ENCODE peak calls at places on chromosomes 7 and 10, in six cellular contexts. F is endothelial cell of umbilical vein, H is prostate gland, U is transverse colon, A is coronary artery, E is kidney epithelial cell. C is an unnamed sample.

GRCh38 chr7:129160161-129160911 is 15.8 kb downstream of the TSPAN33 start:
- DNase-seq in A (no peak), H (no peak), U (no peak), F (no peak), E (no peak), C (no peak)

GRCh38 chr7:139060838-139061237 is 25.0 kb upstream of the ZC3HAV1L start:
- DNase-seq in U (no peak), F (peak; percentile 24), A (no peak), E (no peak), H (no peak), C (no peak)

GRCh38 chr10:132509506-132510173 is 27.9 kb upstream of the INPP5A start:
- DNase-seq in A (peak; percentile 74), H (no peak), F (no peak), U (no peak), E (no peak), C (no peak)

GRCh38 chr7:158016171-158017087 is 571.2 kb downstream of the PTPRN2 start:
- DNase-seq in H (no peak), A (peak; percentile 62), U (no peak), F (no peak), E (no peak), C (no peak)

GRCh38 chr7:18068745-18069144 is 41.1 kb upstream of the PRPS1L1 start:
- DNase-seq in H (no peak), U (no peak), A (no peak), E (no peak), F (no peak), C (no peak)

GRCh38 chr7:150406565-150407421 is 27.7 kb downstream of the ZNF775 start:
- DNase-seq in E (no peak), U (peak; percentile 47), A (no peak), F (peak; percentile 13), H (peak; percentile 29), C (no peak)

GRCh38 chr10:70567603-70568002 is 34.9 kb downstream of the PRF1 start:
- DNase-seq in H (no peak), A (no peak), F (no peak), E (no peak), U (no peak), C (no peak)

GRCh38 chr7:136964347-136964746 is 95.9 kb downstream of the CHRM2 start:
- DNase-seq in A (no peak), U (no peak), E (no peak), H (no peak), F (peak; percentile 2), C (no peak)

GRCh38 chr7:100247152-100247757 is 27.5 kb downstream of the PVRIG start:
- DNase-seq in H (peak; percentile 80), F (peak; percentile 3), A (no peak), U (no peak), E (peak; percentile 73), C (peak; percentile 17)

GRCh38 chr7:105926131-105926530 is 36.9 kb upstream of the CDHR3 start:
- DNase-seq in U (no peak), E (no peak), H (no peak), A (no peak), F (no peak), C (no peak)

GRCh38 chr10:60976687-60977086 is 32.7 kb upstream of the RHOBTB1 start:
- DNase-seq in H (no peak), E (no peak), F (no peak), A (no peak), U (no peak), C (no peak)

GRCh38 chr10:117496616-117497028 is 45.9 kb upstream of the EMX2 start:
- DNase-seq in E (peak; percentile 48), F (peak; percentile 85), H (peak; percentile 67), U (peak; percentile 81), A (peak; percentile 78), C (peak; percentile 40)

GRCh38 chr10:104472957-104473745 is 119.5 kb downstream of the CFAP58 start:
- DNase-seq in F (no peak), U (no peak), H (peak; percentile 30), E (no peak), A (no peak), C (peak; percentile 50)

GRCh38 chr10:104478380-104478779 is 124.7 kb downstream of the CFAP58 start:
- DNase-seq in A (no peak), E (no peak), F (no peak), U (no peak), H (no peak), C (no peak)

GRCh38 chr10:104472505-104472904 is 118.9 kb downstream of the CFAP58 start:
- DNase-seq in F (no peak), U (no peak), A (no peak), E (peak; percentile 25), H (no peak), C (peak; percentile 12)
- TF ChIP-seq CTCF in F (no peak), U (no peak), A (no peak), E (no peak), H (no peak), C (no peak)

GRCh38 chr10:30346135-30346534 is 2.9 kb downstream of the MTPAP start:
- DNase-seq in F (no peak), H (no peak), A (no peak), U (no peak), E (no peak), C (no peak)
- H3K4me3 ChIP-seq in F (no peak overlapping the region), H (no peak overlapping the region), A (no peak overlapping the region), U (no peak overlapping the region), E (no peak overlapping the region), C (no peak overlapping the region)

DNA sequence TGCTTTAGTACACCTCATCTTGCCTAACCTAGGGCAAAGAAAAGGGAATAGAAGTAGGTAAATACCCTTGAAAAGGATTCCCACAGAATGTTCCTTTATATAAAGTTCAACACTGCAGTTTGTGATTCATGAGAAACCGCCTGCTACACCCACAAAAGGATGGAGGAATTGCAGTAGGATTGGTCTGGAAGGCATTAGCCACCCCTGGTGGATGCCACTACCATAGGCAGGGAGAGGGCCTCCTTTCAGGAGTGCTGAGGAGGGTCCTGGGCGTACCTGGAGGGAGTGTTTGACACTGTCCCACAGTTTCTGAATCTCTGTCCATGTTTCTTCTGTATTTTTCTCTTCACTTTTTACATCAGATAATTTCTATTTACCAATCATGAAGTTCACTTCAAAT is 221.8 kb upstream of the TMEM72 start:
- DNase-seq in A (no peak), F (no peak), E (no peak), H (no peak), U (no peak), C (no peak)
- TF ChIP-seq CTCF in A (no peak), F (no peak), E (peak; percentile 18), H (no peak), U (no peak), C (peak; percentile 54)

GRCh38 chr10:48598936-48599829 is 5.7 kb downstream of the ARHGAP22 start:
- DNase-seq in A (peak; percentile 66), E (no peak), F (no peak), H (no peak), U (no peak), C (no peak)
- H3K4me3 ChIP-seq in A (no peak overlapping the region), E (no peak overlapping the region), F (no peak overlapping the region), H (no peak overlapping the region), U (no peak overlapping the region), C (no peak overlapping the region)

DNA sequence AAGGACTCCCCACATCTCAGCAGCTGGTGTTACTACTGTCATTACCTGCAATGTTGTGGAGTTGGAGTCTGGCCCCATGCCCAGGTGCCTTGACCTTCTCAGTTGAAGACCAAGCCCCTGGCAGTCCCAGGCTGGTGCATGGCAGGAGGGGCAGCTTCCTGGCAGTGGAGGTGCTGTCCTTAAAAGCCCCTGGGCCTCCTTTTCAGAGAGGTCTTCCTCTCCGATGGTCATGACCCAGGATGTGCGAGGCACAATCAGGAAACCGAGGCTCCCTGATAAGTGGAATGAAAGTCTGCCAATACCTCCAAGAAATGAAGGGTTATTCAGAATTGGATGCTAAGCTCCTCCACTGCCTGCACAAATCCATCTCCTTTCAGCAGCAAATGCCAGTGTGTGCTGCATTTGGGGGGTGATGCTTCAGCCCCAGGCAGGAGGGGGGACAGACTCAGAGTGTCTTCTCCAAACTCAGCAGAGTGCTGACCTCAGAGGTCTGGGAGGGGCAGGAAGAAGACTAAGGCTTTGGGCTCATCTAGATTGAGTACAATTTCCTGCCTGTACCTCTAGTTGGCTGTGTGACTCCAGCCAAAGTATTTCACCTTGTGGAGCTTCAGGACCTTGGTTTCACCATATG is 97.0 kb upstream of the DDC start:
- DNase-seq in E (no peak), A (peak; percentile 19), U (no peak), H (no peak), F (no peak), C (no peak)
- TF ChIP-seq CTCF in E (no peak), A (no peak), U (no peak), H (no peak), F (no peak), C (no peak)

GRCh38 chr7:122329145-122329802 is 24.7 kb upstream of the FEZF1 start:
- DNase-seq in U (no peak), A (no peak), E (no peak), H (no peak), F (no peak), C (no peak)
- H3K4me3 ChIP-seq in U (no peak overlapping the region), A (no peak overlapping the region), E (no peak overlapping the region), H (no peak overlapping the region), F (no peak overlapping the region), C (no peak overlapping the region)

DNA sequence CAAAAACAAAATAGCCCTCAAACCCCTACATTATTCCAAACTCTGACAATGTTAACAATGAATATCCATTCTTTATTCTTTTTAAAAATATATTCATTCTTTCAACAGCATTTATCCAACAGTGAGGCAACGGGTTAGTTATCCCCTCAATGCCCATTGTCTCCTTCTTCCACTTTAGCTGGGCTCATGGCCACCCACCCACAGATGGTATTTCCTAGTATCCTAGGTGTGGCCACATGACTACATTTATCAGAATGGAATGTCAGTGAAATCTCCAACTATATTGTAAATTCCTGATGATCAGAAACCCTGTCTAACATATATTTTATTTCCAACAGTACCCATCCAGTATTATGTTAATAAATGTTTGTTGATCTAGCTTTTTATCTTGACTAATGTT is 13.6 kb downstream of the HOXA1 start:
- DNase-seq in U (no peak), E (no peak), A (no peak), H (no peak), F (no peak), C (no peak)
- TF ChIP-seq CTCF in U (no peak), E (no peak), A (no peak), H (no peak), F (no peak), C (no peak)